ENCODE peak calls at places on chromosomes 11 and 22, in four cellular contexts. T is WTC11, B is epithelial cell of esophagus, R is heart left ventricle. N is an unnamed sample.
A peak's percentile ranks its signal among the peaks of the same experiment; 100 is the strongest.

GRCh38 chr11:63764201-63764711 is 4.3 kb downstream of the ZFTA start:
- DNase-seq in T (no peak), B (no peak), R (peak; percentile 38), N (no peak)

GRCh38 chr11:21654091-21654490 is 538.8 kb upstream of the ANO5 start:
- DNase-seq in T (no peak), B (no peak), R (no peak), N (no peak)

GRCh38 chr22:37951305-37951704 is 2.1 kb downstream of the C22orf23 start:
- DNase-seq in T (peak; percentile 37), B (peak; percentile 47), R (no peak), N (no peak)

GRCh38 chr22:36334081-36334831 is 53.5 kb downstream of the MYH9 start:
- DNase-seq in T (peak; percentile 64), B (peak; percentile 69), R (no peak), N (peak; percentile 87)

GRCh38 chr11:84212467-84213390 is 926.6 kb upstream of the CCDC90B start:
- DNase-seq in T (no peak), B (no peak), R (no peak), N (no peak)

GRCh38 chr22:38314992-38315800 is 2.0 kb downstream of the CSNK1E start:
- DNase-seq in T (no peak), B (no peak), R (no peak), N (no peak)

GRCh38 chr11:17822021-17822781 is 87.6 kb downstream of the KCNC1 start:
- DNase-seq in T (no peak), B (peak; percentile 47), R (peak; percentile 50), N (peak; percentile 67)

GRCh38 chr11:748007-748359 is 719 bp downstream of the TALDO1 start:
- DNase-seq in T (no peak), B (no peak), R (no peak), N (peak; percentile 58)

GRCh38 chr11:122207921-122208764 is 92.1 kb upstream of the BLID start:
- DNase-seq in T (no peak), B (no peak), R (no peak), N (no peak)

GRCh38 chr22:46563381-46564083 is 26.1 kb upstream of the CELSR1 start:
- DNase-seq in T (peak; percentile 82), B (peak; percentile 63), R (peak; percentile 85), N (peak; percentile 92)

DNA sequence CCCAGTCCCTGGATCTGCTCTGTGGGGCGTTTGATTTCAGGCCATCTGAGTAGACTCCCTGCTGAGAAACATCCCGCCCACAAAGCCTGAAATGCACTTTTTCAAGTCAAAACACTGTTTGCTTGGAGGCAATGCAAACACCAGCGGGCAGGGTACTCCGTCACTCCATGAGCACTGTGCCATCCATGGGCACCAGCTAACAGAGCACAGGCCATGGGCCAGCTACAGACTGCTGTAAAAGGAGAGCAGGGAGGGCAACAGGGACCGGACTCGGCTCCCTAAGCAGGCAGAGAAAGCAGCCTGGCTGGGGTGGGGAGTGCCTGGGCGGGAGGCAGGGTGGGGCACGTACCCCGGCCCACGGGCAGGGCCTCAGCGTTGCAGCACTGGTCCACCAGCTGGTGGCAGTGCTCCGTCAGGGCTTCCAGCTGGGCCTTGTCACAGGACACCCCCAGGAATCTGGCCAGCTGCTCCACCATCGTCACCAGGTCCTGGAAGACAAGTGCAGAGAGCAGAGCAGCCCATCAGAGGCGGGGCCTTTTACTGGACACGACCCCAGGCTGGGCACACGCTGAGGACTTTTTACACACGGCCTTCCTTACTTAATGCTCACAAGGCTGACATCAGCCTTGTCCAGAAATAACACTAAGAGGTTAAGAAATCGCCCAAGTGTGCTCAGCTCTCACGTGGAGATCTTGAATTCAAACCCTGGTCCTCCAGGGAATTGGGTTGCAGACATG is 16.8 kb upstream of the EFCAB6 start:
- DNase-seq in T (peak; percentile 48), B (no peak), R (peak; percentile 88), N (peak; percentile 71)
- TF ChIP-seq CTCF in T (no peak), B (no peak), R (peak; percentile 52), N (peak; percentile 43)

GRCh38 chr11:44266056-44266780 is 43.7 kb downstream of the ALX4 start:
- DNase-seq in T (no peak), B (no peak), R (no peak), N (no peak)
- TF ChIP-seq CTCF in T (no peak), B (no peak), R (no peak), N (no peak)

DNA sequence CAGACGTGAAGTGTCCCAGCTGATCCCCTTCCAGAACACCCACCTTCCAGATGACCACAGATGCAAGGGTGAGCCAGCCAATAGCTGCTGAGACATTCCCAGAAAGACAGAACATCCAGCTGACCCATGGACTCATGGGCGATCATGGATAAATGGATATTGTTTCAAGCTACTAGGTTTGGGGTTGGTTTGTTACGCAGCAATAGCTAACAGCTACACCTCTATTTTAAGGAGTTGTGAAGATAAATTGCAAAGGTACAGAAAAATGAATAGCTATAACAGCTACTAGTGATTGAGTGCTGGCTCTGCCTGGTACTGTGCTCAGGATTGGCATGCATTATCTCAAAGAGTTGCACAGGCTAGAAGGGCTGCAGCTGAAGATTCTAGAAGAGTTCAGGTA is 122.5 kb downstream of the MIAT start:
- DNase-seq in T (no peak), B (no peak), R (no peak), N (no peak)
- TF ChIP-seq CTCF in T (no peak), B (no peak), R (no peak), N (no peak)

DNA sequence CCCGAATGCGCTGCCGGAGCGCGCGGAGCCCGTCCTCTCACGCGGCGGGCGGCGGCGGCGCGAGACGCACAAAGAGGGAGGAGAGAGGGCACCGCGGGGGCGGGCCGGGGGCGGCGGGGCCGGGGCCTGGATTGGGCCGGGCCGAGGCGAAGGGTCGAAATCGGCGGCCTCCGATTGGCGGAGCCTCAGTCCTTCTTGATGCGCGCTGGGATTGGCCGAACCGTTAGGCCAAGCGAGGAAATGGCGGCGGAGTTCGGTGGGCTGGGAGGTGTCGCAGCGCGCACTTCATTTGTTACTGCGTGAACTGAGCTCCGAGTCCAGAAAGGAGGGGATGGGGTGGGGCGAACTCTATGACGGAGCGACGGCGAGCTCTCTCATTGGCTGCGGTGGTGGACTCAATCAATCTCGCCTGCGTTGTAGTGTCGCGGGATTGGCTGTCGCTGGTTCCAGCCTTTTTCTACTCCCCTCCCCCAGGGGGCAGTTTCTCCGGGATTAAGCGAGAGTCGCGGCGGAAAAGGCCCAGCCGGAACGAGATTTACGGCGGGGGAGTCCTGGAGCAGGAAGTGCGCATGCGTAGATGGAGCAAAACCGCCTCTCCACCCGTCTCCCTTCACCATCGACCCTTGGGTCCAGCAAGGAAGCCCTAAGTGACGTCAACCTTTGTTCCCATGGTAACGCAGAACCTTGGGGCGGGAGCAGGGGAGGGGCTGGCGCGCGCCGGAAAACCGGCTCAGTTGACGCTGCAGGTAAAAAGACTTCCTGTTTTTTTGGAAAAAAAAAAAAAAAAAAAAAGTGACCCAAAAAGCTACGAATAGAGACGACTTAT is at the start of gene SF1:
- DNase-seq in T (peak; percentile 98), B (peak; percentile 100), R (peak; percentile 99), N (peak; percentile 100)
- TF ChIP-seq CTCF in T (no peak), B (peak; percentile 19), R (peak; percentile 42), N (peak; percentile 20)

GRCh38 chr11:69018924-69019323 is 5.9 kb upstream of the MRGPRF start:
- DNase-seq in T (no peak), B (no peak), R (no peak), N (no peak)
- TF ChIP-seq CTCF in T (no peak), B (no peak), R (no peak), N (no peak)

GRCh38 chr22:43186272-43187170 is at the start of gene TTLL12:
- DNase-seq in T (peak; percentile 54), B (peak; percentile 60), R (peak; percentile 49), N (peak; percentile 85)
- TF ChIP-seq CTCF in T (no peak), B (no peak), R (peak; percentile 10), N (no peak)

DNA sequence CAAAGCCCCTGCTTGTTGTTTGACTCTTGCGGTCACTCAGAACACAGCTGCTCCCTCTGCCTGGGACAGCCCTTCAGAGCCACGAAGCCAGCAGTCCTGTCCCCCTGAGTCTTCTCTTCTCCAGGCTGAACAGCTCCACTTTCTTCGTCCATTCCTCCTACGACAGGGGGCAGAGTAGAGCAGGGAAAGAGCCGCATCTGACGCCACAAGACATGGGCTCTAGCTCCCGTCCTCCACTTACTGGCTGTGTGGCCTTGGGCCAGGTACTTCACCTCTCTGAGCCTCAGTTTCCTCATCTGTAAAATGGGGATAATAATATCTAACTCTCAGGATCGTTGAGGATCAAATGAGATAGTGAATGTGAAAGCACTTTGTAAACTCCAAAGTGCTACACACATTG is 29.9 kb downstream of the CHRDL2 start:
- DNase-seq in T (peak; percentile 65), B (no peak), R (no peak), N (peak; percentile 82)
- TF ChIP-seq CTCF in T (peak; percentile 22), B (no peak), R (no peak), N (peak; percentile 57)

DNA sequence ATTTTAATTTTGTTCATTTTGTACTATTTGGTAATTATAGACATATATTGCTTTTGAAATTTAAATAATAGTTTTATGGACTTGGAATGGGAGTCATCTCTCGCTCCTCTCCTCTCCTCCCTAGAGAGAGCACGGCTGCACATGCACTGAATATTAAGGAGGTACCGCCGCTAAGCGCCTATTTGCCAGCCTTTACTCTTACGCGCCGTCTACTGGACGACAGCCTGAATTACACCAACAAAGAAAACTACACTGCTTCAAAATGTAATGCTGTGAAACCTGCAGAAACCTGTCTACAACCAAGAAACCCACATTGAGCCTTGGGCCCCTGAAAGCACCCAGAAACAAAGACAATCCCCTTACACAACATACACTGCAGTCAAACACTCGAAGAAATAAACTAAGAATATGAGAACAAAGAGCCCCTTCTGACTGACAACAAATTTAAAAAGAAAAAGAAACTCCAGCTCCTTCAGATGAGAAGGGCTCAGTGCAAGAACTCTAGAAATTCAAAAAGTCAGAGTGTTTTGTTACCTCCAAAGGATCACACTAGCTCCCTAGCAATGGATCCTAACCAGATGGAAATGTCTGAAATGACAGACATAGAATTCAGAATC is 737.2 kb downstream of the LRRC4C start:
- DNase-seq in T (peak; percentile 68), B (peak; percentile 52), R (no peak), N (peak; percentile 85)
- TF ChIP-seq CTCF in T (peak; percentile 88), B (peak; percentile 64), R (no peak), N (peak; percentile 94)